ENCODE peak calls at places on chromosomes 16 and 17, in seven cellular contexts. W is A549; R is activated T-cell treated with anti-CD3 and anti-CD28 coated beads, Interleukin-2, amount 50 U/mL, for 72 hours; Q is substantia nigra; U is astrocyte of the hippocampus; X is NCI-H187; T is brain microvascular endothelial cell. N is an unnamed sample.

GRCh38 chr17:75262112-75262606 is 480 bp downstream of the MRPS7 start:
- DNase-seq in U (no peak), Q (no peak), R (no peak), X (no peak), W (no peak), T (no peak), N (peak)

GRCh38 chr16:79286646-79287423 is 313.7 kb downstream of the MAF start:
- DNase-seq in T (no peak), R (peak), Q (peak), U (peak), W (no peak), X (peak), N (no peak)

GRCh38 chr16:81551141-81551808 is 106.7 kb downstream of the CMIP start:
- DNase-seq in U (peak), Q (no peak), T (peak), X (no peak), R (no peak), W (no peak), N (no peak)

GRCh38 chr16:64238576-64238975 is 883.3 kb downstream of the CDH11 start:
- DNase-seq in R (no peak), X (no peak), T (no peak), Q (no peak), W (no peak), U (no peak), N (no peak)

GRCh38 chr16:88611220-88611821 is 27.1 kb upstream of the IL17C start:
- DNase-seq in U (peak), X (no peak), R (no peak), W (no peak), Q (no peak), T (no peak), N (no peak)

GRCh38 chr17:29176500-29177351 is 3.5 kb downstream of the MYO18A start:
- DNase-seq in R (peak), Q (no peak), U (peak), X (peak), W (peak), T (no peak), N (peak)

GRCh38 chr16:57262841-57263584 is 18.0 kb downstream of the ARL2BP start:
- DNase-seq in X (no peak), Q (peak), U (no peak), R (no peak), W (no peak), T (no peak), N (no peak)

GRCh38 chr16:12786077-12786476 is 17.6 kb downstream of the CPPED1 start:
- DNase-seq in W (no peak), T (no peak), R (no peak), Q (no peak), X (no peak), U (no peak), N (no peak)

GRCh38 chr17:59074494-59074893 is 32.2 kb downstream of the TRIM37 start:
- DNase-seq in X (no peak), U (peak), Q (no peak), R (no peak), W (peak), T (peak), N (no peak)